ENCODE peak calls at places on chromosome 2, in six cellular contexts. Q, I, Z, K, C and P are unnamed samples.

GRCh38 chr2:170354409-170354808 is 176.5 kb downstream of the MYO3B start:
- DNase-seq in Q (no peak), I (no peak), Z (no peak), K (no peak), C (peak; percentile 17), P (no peak)

GRCh38 chr2:218091743-218092142 is 22.7 kb downstream of the RUFY4 start:
- DNase-seq in Q (no peak), I (no peak), Z (no peak), K (no peak), C (no peak), P (no peak)

GRCh38 chr2:240619506-240620148 is 5.7 kb upstream of the GPR35 start:
- DNase-seq in Q (no peak), I (no peak), Z (no peak), K (no peak), C (peak; percentile 3), P (no peak)

GRCh38 chr2:166314022-166314759 is 61.6 kb downstream of the SCN9A start:
- DNase-seq in Q (no peak), I (peak; percentile 94), Z (no peak), K (no peak), C (no peak), P (no peak)

GRCh38 chr2:117745537-117745936 is 69.0 kb upstream of the DDX18 start:
- DNase-seq in Q (no peak), I (no peak), Z (no peak), K (no peak), C (no peak), P (no peak)

GRCh38 chr2:48411030-48411429 is 118.9 kb upstream of the STON1 start:
- DNase-seq in Q (no peak), I (no peak), Z (no peak), K (no peak), C (no peak), P (no peak)

GRCh38 chr2:5921081-5921642 is 229.0 kb downstream of the SOX11 start:
- DNase-seq in Q (peak; percentile 57), I (no peak), Z (peak; percentile 72), K (peak; percentile 37), C (no peak), P (no peak)

GRCh38 chr2:241514986-241515737 is 6.8 kb upstream of the STK25 start:
- DNase-seq in Q (no peak), I (no peak), Z (no peak), K (no peak), C (no peak), P (peak; percentile 34)

GRCh38 chr2:181185948-181186347 is 205.5 kb downstream of the UBE2E3 start:
- DNase-seq in Q (no peak), I (no peak), Z (no peak), K (no peak), C (no peak), P (no peak)

GRCh38 chr2:165144315-165144714 is 59.5 kb downstream of the SCN3A start:
- DNase-seq in Q (peak; percentile 4), I (no peak), Z (no peak), K (no peak), C (no peak), P (no peak)
- H3K4me3 ChIP-seq in Q (no peak overlapping the region), I (no peak overlapping the region), Z (no peak overlapping the region), K (no peak overlapping the region), C (no peak overlapping the region), P (no peak overlapping the region)

GRCh38 chr2:239600194-239600593 is 199.4 kb upstream of the HDAC4 start:
- DNase-seq in Q (no peak), I (no peak), Z (no peak), K (no peak), C (no peak), P (no peak)

GRCh38 chr2:239602290-239603282 is 201.8 kb upstream of the HDAC4 start:
- DNase-seq in Q (no peak), I (no peak), Z (no peak), K (no peak), C (no peak), P (no peak)

GRCh38 chr2:239600650-239601049 is 199.8 kb upstream of the HDAC4 start:
- DNase-seq in Q (no peak), I (no peak), Z (no peak), K (no peak), C (no peak), P (no peak)

GRCh38 chr2:239601880-239602279 is 201.1 kb upstream of the HDAC4 start:
- DNase-seq in Q (no peak), I (no peak), Z (no peak), K (no peak), C (no peak), P (no peak)

DNA sequence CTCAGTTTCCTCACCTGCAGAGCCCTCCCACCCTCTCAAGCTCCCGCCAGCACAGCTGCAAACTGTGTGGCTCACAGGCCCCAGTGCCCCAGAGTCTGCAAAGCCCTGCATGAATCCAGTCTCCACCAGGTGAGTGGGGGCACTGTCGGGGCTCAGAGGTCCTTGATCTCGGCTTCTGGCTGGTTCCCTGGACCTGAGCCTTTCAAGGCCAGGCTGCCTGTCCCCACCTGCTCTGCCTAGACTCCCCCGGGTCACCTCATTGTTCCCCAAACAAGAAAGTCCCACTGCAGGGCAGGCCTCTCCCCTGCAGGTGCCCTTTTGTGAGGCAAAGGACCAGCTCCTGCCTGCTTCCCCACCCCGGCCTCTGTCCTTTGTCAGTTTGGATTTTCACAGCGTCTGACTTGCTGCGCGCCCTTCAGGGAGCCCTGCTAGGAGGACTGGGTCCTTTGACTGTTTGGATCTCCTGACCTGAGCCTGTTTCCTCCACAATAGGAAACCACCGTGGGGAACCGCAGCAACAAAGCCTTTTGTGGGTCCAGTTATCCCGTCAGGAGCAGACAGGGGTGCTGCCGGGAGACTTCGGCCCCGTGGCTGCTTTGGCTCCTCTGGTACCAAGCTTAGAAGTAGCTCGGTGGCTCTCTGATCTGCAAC is 200.5 kb upstream of the HDAC4 start:
- DNase-seq in Q (no peak), I (no peak), Z (no peak), K (no peak), C (no peak), P (no peak)
- H3K27me3 ChIP-seq in Q (no peaks in the 10 kb centered on the region), I (no peaks in the 10 kb centered on the region), Z (no peaks in the 10 kb centered on the region), K (peaks cover 25% of the 10 kb centered on the region), C (peaks cover 97% of the 10 kb centered on the region), P (no peaks in the 10 kb centered on the region)

GRCh38 chr2:45007356-45007755 is 1.9 kb downstream of the SIX2 start:
- DNase-seq in Q (no peak), I (no peak), Z (no peak), K (no peak), C (no peak), P (no peak)
- H3K4me3 ChIP-seq in Q (no peak overlapping the region), I (no peak overlapping the region), Z (no peak overlapping the region), K (peak overlapping the region; percentile 53), C (no peak overlapping the region), P (peak overlapping the region; percentile 80)

GRCh38 chr2:232417489-232417888 is 10.8 kb downstream of the ALPG start:
- DNase-seq in Q (no peak), I (no peak), Z (no peak), K (no peak), C (no peak), P (no peak)
- H3K27me3 ChIP-seq in Q (peaks cover 66% of the 10 kb centered on the region), I (peaks cover 47% of the 10 kb centered on the region), Z (peaks cover 97% of the 10 kb centered on the region), K (peaks cover 90% of the 10 kb centered on the region), C (peaks cover 41% of the 10 kb centered on the region), P (peaks cover 29% of the 10 kb centered on the region)

GRCh38 chr2:64606495-64607363 is 47.0 kb downstream of the SERTAD2 start:
- DNase-seq in Q (peak; percentile 82), I (peak; percentile 49), Z (peak; percentile 45), K (peak; percentile 88), C (peak; percentile 81), P (peak; percentile 56)
- H3K4me3 ChIP-seq in Q (no peak overlapping the region), I (peak overlapping the region; percentile 7), Z (no peak overlapping the region), K (peak overlapping the region; percentile 42), C (no peak overlapping the region), P (no peak overlapping the region)